ENCODE peak calls at places on chromosomes 16 and 17, in six cellular contexts. X is K562, B is HCT116, E is SK-N-SH, P is HepG2, T is H1. J is an unnamed sample.

GRCh38 chr16:63527404-63527803 is 1491.2 kb upstream of the CDH8 start:
- DNase-seq in P (no peak), E (no peak), B (no peak), T (no peak), X (no peak), J (no peak)

GRCh38 chr16:29151317-29151716 is 166.5 kb downstream of the LAT start:
- DNase-seq in B (no peak), T (no peak), P (peak; percentile 6), E (no peak), X (no peak), J (no peak)

GRCh38 chr17:78081551-78081950 is 47.0 kb downstream of the TMC6 start:
- DNase-seq in P (no peak), T (no peak), E (no peak), B (no peak), X (no peak), J (no peak)

GRCh38 chr16:69190046-69190588 is 3.2 kb downstream of the SNTB2 start:
- DNase-seq in P (no peak), T (no peak), B (no peak), X (no peak), E (no peak), J (no peak)

GRCh38 chr17:81498953-81499600 is 13.5 kb downstream of the ACTG1 start:
- DNase-seq in P (no peak), X (no peak), B (no peak), T (no peak), E (no peak), J (no peak)

GRCh38 chr17:67139784-67140665 is 95.7 kb downstream of the CACNG1 start:
- DNase-seq in E (no peak), X (peak; percentile 23), B (no peak), T (no peak), P (peak; percentile 19), J (no peak)

GRCh38 chr17:77890771-77891170 is 67.7 kb upstream of the TNRC6C start:
- DNase-seq in P (no peak), B (no peak), X (no peak), T (no peak), E (no peak), J (no peak)

GRCh38 chr16:81315271-81316175 is 761 bp downstream of the GAN start:
- DNase-seq in P (peak; percentile 32), T (peak; percentile 62), X (peak; percentile 71), B (no peak), E (peak; percentile 78), J (peak; percentile 43)

GRCh38 chr17:185445-186138 is 4.1 kb upstream of the DOC2B start:
- DNase-seq in E (no peak), X (no peak), B (no peak), P (no peak), T (no peak), J (no peak)

GRCh38 chr17:30550512-30551273 is 73.5 kb downstream of the GOSR1 start:
- DNase-seq in B (peak; percentile 40), T (peak; percentile 39), X (peak; percentile 64), P (no peak), E (no peak), J (no peak)

GRCh38 chr17:14308965-14309879 is 8.3 kb downstream of the HS3ST3B1 start:
- DNase-seq in E (peak; percentile 93), T (peak; percentile 99), P (peak; percentile 94), B (no peak), X (peak; percentile 94), J (no peak)

GRCh38 chr17:50575581-50576210 is 15.2 kb downstream of the CACNA1G start:
- DNase-seq in B (no peak), T (peak; percentile 73), E (no peak), X (no peak), P (no peak), J (no peak)

GRCh38 chr17:78387982-78388941 is 9.8 kb downstream of the PGS1 start:
- DNase-seq in X (no peak), T (no peak), B (no peak), E (no peak), P (no peak), J (no peak)

GRCh38 chr17:34519286-34519685 is 60.1 kb upstream of the TMEM132E start:
- DNase-seq in E (peak; percentile 49), X (peak; percentile 58), P (peak; percentile 8), T (peak; percentile 85), B (no peak), J (no peak)

GRCh38 chr17:17120716-17121115 is 78.5 kb downstream of the MPRIP start:
- DNase-seq in X (no peak), B (no peak), E (peak; percentile 57), P (no peak), T (no peak), J (no peak)

GRCh38 chr17:37088459-37088858 is 139.7 kb downstream of the AATF start:
- DNase-seq in T (no peak), P (no peak), E (no peak), B (no peak), X (no peak), J (no peak)

GRCh38 chr16:71700822-71701221 is 23.7 kb downstream of the PHLPP2 start:
- DNase-seq in B (no peak), T (no peak), X (no peak), E (no peak), P (no peak), J (no peak)

GRCh38 chr17:12395733-12396354 is 269.8 kb upstream of the MYOCD start:
- DNase-seq in X (peak; percentile 51), P (peak; percentile 8), T (peak; percentile 68), E (peak; percentile 31), B (peak; percentile 22), J (peak; percentile 47)

GRCh38 chr16:80680046-80680445 is 124.4 kb downstream of the CDYL2 start:
- DNase-seq in B (no peak), T (no peak), X (no peak), E (no peak), P (no peak), J (no peak)

GRCh38 chr16:88208112-88208511 is 174.6 kb upstream of the ZNF469 start:
- DNase-seq in X (no peak), T (no peak), B (no peak), E (no peak), P (no peak), J (no peak)

GRCh38 chr16:67697407-67697806 is 21.7 kb downstream of the GFOD2 start:
- DNase-seq in B (no peak), E (no peak), T (no peak), P (no peak), X (no peak), J (no peak)

GRCh38 chr16:405548-406506 is 4.1 kb downstream of the DECR2 start:
- DNase-seq in T (no peak), E (no peak), B (no peak), X (peak; percentile 73), P (peak; percentile 93), J (no peak)

GRCh38 chr17:63171428-63172205 is 205.6 kb downstream of the TANC2 start:
- DNase-seq in X (no peak), T (no peak), B (no peak), E (no peak), P (no peak), J (no peak)

GRCh38 chr16:84851192-84852127 is 31.7 kb downstream of the CRISPLD2 start:
- DNase-seq in B (no peak), P (peak; percentile 94), X (no peak), E (no peak), T (no peak), J (peak; percentile 70)

GRCh38 chr17:70905796-70906195 is 736.5 kb downstream of the KCNJ2 start:
- DNase-seq in P (no peak), B (peak; percentile 21), T (no peak), X (no peak), E (no peak), J (peak; percentile 27)

GRCh38 chr17:42329025-42329976 is 41.0 kb downstream of the STAT5A start:
- DNase-seq in E (no peak), X (no peak), P (no peak), B (no peak), T (peak; percentile 74), J (peak; percentile 52)

GRCh38 chr16:46972429-46972970 is 974 bp downstream of the DNAJA2 start:
- DNase-seq in T (no peak), X (peak; percentile 30), P (peak; percentile 33), E (peak; percentile 55), B (no peak), J (peak; percentile 49)

GRCh38 chr17:57068222-57068658 is 16.8 kb upstream of the AKAP1 start:
- DNase-seq in P (no peak), B (no peak), T (no peak), X (peak; percentile 90), E (no peak), J (no peak)

GRCh38 chr16:70468776-70469525 is 14.6 kb downstream of the FCSK start:
- DNase-seq in T (no peak), E (no peak), B (no peak), P (no peak), X (no peak), J (no peak)
- TF ChIP-seq JUND in T (no peak), E (no peak), B (no peak), P (no peak), X (no peak), J (no peak)

GRCh38 chr16:66442502-66443268 is 15.6 kb downstream of the BEAN1 start:
- DNase-seq in T (no peak), B (no peak), X (no peak), E (no peak), P (no peak), J (no peak)

GRCh38 chr16:66443269-66443652 is 16.2 kb downstream of the BEAN1 start:
- DNase-seq in T (no peak), E (no peak), X (no peak), P (no peak), B (no peak), J (no peak)

GRCh38 chr16:66440970-66441369 is 13.9 kb downstream of the BEAN1 start:
- DNase-seq in X (no peak), T (no peak), E (no peak), P (no peak), B (no peak), J (no peak)

GRCh38 chr16:66440271-66440802 is 13.2 kb downstream of the BEAN1 start:
- DNase-seq in P (no peak), E (no peak), T (no peak), B (no peak), X (no peak), J (no peak)

GRCh38 chr16:66441586-66442375 is 14.7 kb downstream of the BEAN1 start:
- DNase-seq in P (no peak), B (no peak), E (no peak), X (no peak), T (no peak), J (no peak)
- TF ChIP-seq JUND in P (no peak), B (no peak), E (no peak), X (no peak), T (no peak), J (no peak)

GRCh38 chr17:39813631-39814030 is 50.5 kb downstream of the IKZF3 start:
- DNase-seq in T (no peak), E (no peak), P (no peak), X (no peak), B (no peak), J (no peak)
- TF ChIP-seq JUND in T (no peak), E (no peak), P (no peak), X (no peak), B (no peak), J (no peak)

DNA sequence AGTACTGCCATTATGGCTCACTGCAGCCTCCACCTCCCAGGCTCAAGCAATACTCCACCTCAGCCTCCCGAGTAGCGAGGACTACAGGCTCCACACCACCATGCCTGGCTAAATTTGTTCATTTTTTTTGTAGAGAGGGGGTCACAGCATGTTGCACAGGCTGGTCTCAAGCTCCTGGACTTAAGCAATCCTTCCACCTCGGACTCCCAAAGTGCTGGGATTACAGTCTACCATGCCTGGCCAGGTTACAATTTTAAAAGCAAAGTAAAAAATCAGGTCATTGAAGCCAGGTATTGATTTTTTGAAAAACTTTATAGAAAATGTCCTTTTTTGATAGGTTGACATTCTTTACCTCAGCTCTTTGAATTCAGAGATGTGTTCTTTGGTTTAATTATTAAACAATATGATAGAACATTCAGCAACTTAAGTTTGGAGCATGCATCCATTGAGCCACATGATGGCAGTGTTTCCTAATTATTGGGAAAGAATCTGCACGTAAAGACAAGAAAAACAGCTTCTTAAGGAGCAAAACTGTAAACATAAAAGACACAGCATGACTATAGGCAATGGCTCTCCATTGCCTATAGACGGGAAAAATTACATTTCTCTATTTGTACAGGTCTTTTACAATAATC is 1.7 kb upstream of the SLC16A11 start:
- DNase-seq in P (peak; percentile 80), E (peak; percentile 53), T (no peak), B (peak; percentile 67), X (peak; percentile 65), J (peak; percentile 48)
- TF ChIP-seq JUND in P (no peak), E (no peak), T (no peak), B (no peak), X (no peak), J (no peak)

J was measured in T47D.